ENCODE peak calls at places on chromosomes 12 and 14, in five cellular contexts. Z is heart right ventricle; X is CD8-positive, alpha-beta memory T cell; F is WERI-Rb-1; V is psoas muscle. U is an unnamed sample.

GRCh38 chr12:89862511-89863331 is 154.1 kb upstream of the ATP2B1 start:
- DNase-seq in V (no peak), X (peak; percentile 63), Z (peak; percentile 58), F (no peak), U (no peak)

GRCh38 chr12:89236748-89237428 is 115.4 kb downstream of the DUSP6 start:
- DNase-seq in V (no peak), Z (no peak), F (no peak), X (no peak), U (peak; percentile 19)

GRCh38 chr14:22159049-22159448 is 430.0 kb downstream of the DAD1 start:
- DNase-seq in X (no peak), F (no peak), Z (no peak), V (no peak), U (peak; percentile 65)

GRCh38 chr14:73761621-73762355 is 47.6 kb upstream of the PNMA1 start:
- DNase-seq in X (no peak), F (no peak), V (peak; percentile 14), Z (no peak), U (no peak)

GRCh38 chr14:66501592-66501991 is 6.4 kb upstream of the GPHN start:
- DNase-seq in V (no peak), X (no peak), Z (no peak), F (no peak), U (no peak)

GRCh38 chr12:15608406-15608805 is 180.8 kb downstream of the EPS8 start:
- DNase-seq in X (no peak), F (no peak), V (no peak), Z (no peak), U (no peak)

GRCh38 chr14:64187331-64187730 is 106.8 kb downstream of the ESR2 start:
- DNase-seq in V (no peak), X (no peak), F (no peak), Z (no peak), U (no peak)

GRCh38 chr12:68113644-68114043 is 45.9 kb downstream of the IFNG start:
- DNase-seq in V (no peak), F (peak; percentile 46), X (peak; percentile 27), Z (no peak), U (no peak)

GRCh38 chr12:49838973-49839633 is 3.8 kb downstream of the BCDIN3D start:
- DNase-seq in Z (no peak), F (peak; percentile 37), X (peak; percentile 24), V (no peak), U (no peak)

GRCh38 chr12:66803972-66804371 is 125.1 kb upstream of the GRIP1 start:
- DNase-seq in X (no peak), V (no peak), F (no peak), Z (no peak), U (no peak)

GRCh38 chr12:98985156-98985555 is 340.1 kb downstream of the APAF1 start:
- DNase-seq in X (no peak), F (no peak), Z (no peak), V (no peak), U (no peak)

GRCh38 chr12:46473634-46474201 is 101.1 kb upstream of the SLC38A2 start:
- DNase-seq in X (no peak), V (peak; percentile 45), F (no peak), Z (peak; percentile 74), U (peak; percentile 78)

GRCh38 chr12:109764776-109765492 is 51.3 kb downstream of the FAM222A start:
- DNase-seq in Z (no peak), F (peak; percentile 4), X (no peak), V (no peak), U (no peak)

GRCh38 chr14:96158735-96159134 is 45.9 kb upstream of the BDKRB2 start:
- DNase-seq in Z (no peak), X (no peak), F (no peak), V (no peak), U (no peak)

GRCh38 chr12:105920161-105920684 is 218.5 kb downstream of the NUAK1 start:
- DNase-seq in V (no peak), F (no peak), X (no peak), Z (peak; percentile 50), U (no peak)

GRCh38 chr12:65565601-65566560 is 258.4 kb upstream of the HMGA2 start:
- DNase-seq in F (no peak), Z (no peak), X (no peak), V (no peak), U (no peak)

GRCh38 chr14:63438065-63438757 is 105.0 kb downstream of the PPP2R5E start:
- DNase-seq in F (peak; percentile 70), Z (peak; percentile 68), X (no peak), V (peak; percentile 33), U (peak; percentile 73)

GRCh38 chr12:119699199-119699765 is 31.3 kb downstream of the PRKAB1 start:
- DNase-seq in V (no peak), X (no peak), Z (no peak), F (no peak), U (peak; percentile 78)

GRCh38 chr12:27177716-27178115 is 66.4 kb upstream of the STK38L start:
- DNase-seq in X (no peak), V (no peak), F (no peak), Z (no peak), U (peak; percentile 54)

GRCh38 chr12:110965574-110965973 is 45.2 kb upstream of the MYL2 start:
- DNase-seq in V (no peak), Z (no peak), X (no peak), F (peak; percentile 72), U (no peak)

GRCh38 chr12:75526655-75527511 is 15.5 kb upstream of the KRR1 start:
- DNase-seq in Z (no peak), V (no peak), F (peak; percentile 29), X (no peak), U (peak; percentile 23)

GRCh38 chr12:33944703-33945437 is 77.4 kb upstream of the ALG10 start:
- DNase-seq in Z (no peak), V (no peak), X (no peak), F (no peak), U (no peak)

GRCh38 chr12:93777249-93777648 is 100.1 kb downstream of the CRADD start:
- DNase-seq in X (no peak), Z (peak; percentile 44), V (no peak), F (no peak), U (no peak)

GRCh38 chr12:116591608-116592115 is 32.5 kb downstream of the MAP1LC3B2 start:
- DNase-seq in X (no peak), Z (no peak), F (no peak), V (no peak), U (no peak)

GRCh38 chr12:96743606-96744005 is 163.5 kb upstream of the NEDD1 start:
- DNase-seq in Z (no peak), X (no peak), F (no peak), V (no peak), U (no peak)

GRCh38 chr14:74038015-74038859 is 19.1 kb downstream of the BBOF1 start:
- DNase-seq in X (peak; percentile 34), F (no peak), V (no peak), Z (no peak), U (no peak)

GRCh38 chr12:9758119-9758518 is 2.6 kb downstream of the CD69 start:
- DNase-seq in V (no peak), Z (no peak), F (no peak), X (no peak), U (no peak)

GRCh38 chr14:69244946-69245345 is 15.0 kb upstream of the GALNT16 start:
- DNase-seq in F (no peak), V (no peak), X (no peak), Z (no peak), U (no peak)

GRCh38 chr12:10140001-10140400 is 10.0 kb upstream of the CLEC7A start:
- DNase-seq in F (peak; percentile 43), X (peak; percentile 35), V (no peak), Z (peak; percentile 43), U (peak; percentile 31)

GRCh38 chr14:68576496-68577244 is 216.2 kb downstream of the ZFP36L1 start:
- DNase-seq in F (no peak), Z (no peak), X (no peak), V (no peak), U (peak; percentile 53)

GRCh38 chr14:92951912-92952471 is 29.0 kb downstream of the CHGA start:
- DNase-seq in Z (peak; percentile 76), F (peak; percentile 78), X (peak; percentile 68), V (peak; percentile 77), U (no peak)

GRCh38 chr12:116395381-116395780 is 117.9 kb upstream of the MED13L start:
- DNase-seq in V (no peak), F (no peak), X (no peak), Z (no peak), U (no peak)

GRCh38 chr12:6074979-6075585 is 49.4 kb downstream of the VWF start:
- DNase-seq in F (no peak), Z (peak; percentile 44), V (peak; percentile 36), X (no peak), U (no peak)
- H3K4me3 ChIP-seq in F (peak overlapping the region; percentile 38), Z (peak overlapping the region; percentile 14), V (peak overlapping the region; percentile 22), X (peak overlapping the region; percentile 52), U (no peak overlapping the region)

GRCh38 chr12:48058771-48059170 is 47.1 kb downstream of the SENP1 start:
- DNase-seq in Z (no peak), F (no peak), V (no peak), X (no peak), U (no peak)
- H3K36me3 ChIP-seq in Z (peaks cover 37% of the 10 kb centered on the region), F (peaks cover 56% of the 10 kb centered on the region), V (peaks cover 56% of the 10 kb centered on the region), X (peaks cover 34% of the 10 kb centered on the region), U (peaks cover 1% of the 10 kb centered on the region)

GRCh38 chr14:100028990-100029677 is 36.1 kb upstream of the EVL start:
- DNase-seq in Z (no peak), V (no peak), X (no peak), F (no peak), U (no peak)
- H3K4me3 ChIP-seq in Z (no peak overlapping the region), V (no peak overlapping the region), X (no peak overlapping the region), F (no peak overlapping the region), U (no peak overlapping the region)

GRCh38 chr12:2652401-2653081 is 142.2 kb upstream of the FKBP4 start:
- DNase-seq in Z (no peak), V (no peak), X (no peak), F (no peak), U (no peak)
- H3K36me3 ChIP-seq in Z (peaks cover 44% of the 10 kb centered on the region), V (no peaks in the 10 kb centered on the region), X (no peaks in the 10 kb centered on the region), F (peaks cover 4% of the 10 kb centered on the region), U (no peaks in the 10 kb centered on the region)

GRCh38 chr12:62190081-62190480 is 70.1 kb upstream of the USP15 start:
- DNase-seq in X (no peak), F (no peak), Z (no peak), V (no peak), U (no peak)
- H3K4me3 ChIP-seq in X (no peak overlapping the region), F (no peak overlapping the region), Z (no peak overlapping the region), V (no peak overlapping the region), U (no peak overlapping the region)

U was measured in kidney epithelial cell.